ENCODE peak calls at places on chromosomes 6 and 20, in eight cellular contexts. P is substantia nigra; D is T-helper 1 cell; W is midbrain; I is activated T-helper 9 cell treated with anti-CD3 and anti-CD28 coated beads, Interleukin-2, amount 50 U/mL, for 16 hours; L is activated CD4-positive, alpha-beta T cell treated with anti-CD3 and anti-CD28 coated beads, Interleukin-2, amount 50 U/mL, for 48 hours; R is activated CD8-positive, alpha-beta memory T cell treated with anti-CD3 and anti-CD28 coated beads, Interleukin-2, amount 50 U/mL, for 4 hours; Z is GM23248. Q is an unnamed sample.

GRCh38 chr6:54135665-54136370 is 24.6 kb downstream of the MLIP start:
- DNase-seq in W (no peak), L (no peak), D (no peak), P (no peak), R (no peak), Z (peak), I (no peak), Q (no peak)

GRCh38 chr6:15769471-15770088 is 106.8 kb upstream of the DTNBP1 start:
- DNase-seq in D (no peak), Z (peak), W (no peak), L (no peak), I (no peak), P (no peak), R (no peak), Q (no peak)

GRCh38 chr6:110036408-110037302 is 58.5 kb downstream of the GPR6 start:
- DNase-seq in Z (no peak), I (no peak), R (no peak), L (no peak), P (no peak), W (no peak), D (no peak), Q (no peak)

GRCh38 chr6:79215233-79215824 is 19.2 kb downstream of the HMGN3 start:
- DNase-seq in W (no peak), L (no peak), R (no peak), I (no peak), Z (no peak), P (no peak), D (no peak), Q (no peak)

GRCh38 chr6:92810913-92811312 is 608.4 kb downstream of the EPHA7 start:
- DNase-seq in Z (peak), W (no peak), D (no peak), R (no peak), I (no peak), L (no peak), P (no peak), Q (peak)

GRCh38 chr20:60869626-60870025 is 382.4 kb upstream of the CDH4 start:
- DNase-seq in L (no peak), D (no peak), W (no peak), Z (peak), P (no peak), I (no peak), R (no peak), Q (no peak)

GRCh38 chr20:51574248-51575033 is 31.9 kb upstream of the NFATC2 start:
- DNase-seq in D (no peak), I (no peak), R (no peak), L (peak), P (no peak), Z (peak), W (no peak), Q (no peak)

GRCh38 chr20:14830466-14830865 is 493.1 kb upstream of the FLRT3 start:
- DNase-seq in I (no peak), P (no peak), W (no peak), R (no peak), D (no peak), Z (no peak), L (no peak), Q (no peak)

GRCh38 chr20:14333734-14334133 is 3.7 kb downstream of the FLRT3 start:
- DNase-seq in R (no peak), D (no peak), I (no peak), W (peak), L (no peak), P (no peak), Z (no peak), Q (no peak)

GRCh38 chr6:32460528-32460927 is 20.8 kb downstream of the HLA-DRA start:
- DNase-seq in Z (no peak), R (no peak), D (no peak), I (no peak), L (no peak), W (no peak), P (no peak), Q (no peak)

GRCh38 chr6:157240059-157240959 is 83.0 kb downstream of the TMEM242 start:
- DNase-seq in L (no peak), I (no peak), P (no peak), W (peak), Z (peak), D (no peak), R (no peak), Q (no peak)

GRCh38 chr6:154319231-154319858 is 37.3 kb downstream of the IPCEF1 start:
- DNase-seq in Z (peak), R (no peak), D (no peak), P (no peak), L (no peak), I (no peak), W (no peak), Q (no peak)

GRCh38 chr6:89311853-89312531 is 3.1 kb downstream of the GABRR2 start:
- DNase-seq in D (no peak), I (no peak), R (no peak), P (no peak), L (no peak), W (peak), Z (peak), Q (no peak)

GRCh38 chr6:29656798-29657197 is at the start of gene MOG:
- DNase-seq in W (peak), P (peak), D (no peak), I (no peak), L (no peak), R (no peak), Z (no peak), Q (no peak)

GRCh38 chr20:17621229-17621968 is 51.5 kb downstream of the DSTN start:
- DNase-seq in W (no peak), D (no peak), I (no peak), P (no peak), R (no peak), Z (no peak), L (no peak), Q (no peak)

Q was measured in NCI-H187 treated with DMSO at 0.1 percent for 48 hours.